ENCODE peak calls at places on chromosomes 13 and 19, in ten cellular contexts. E, A, P, H, I, J, N, X, O and Y are unnamed samples.

GRCh38 chr19:29665826-29666633 is 769 bp downstream of the PLEKHF1 start:
- DNase-seq in E (no peak), A (peak; percentile 31), P (peak; percentile 90), H (peak; percentile 35), I (peak; percentile 39), J (peak; percentile 70), N (peak; percentile 76), X (peak; percentile 86), O (peak; percentile 89), Y (no peak)

GRCh38 chr19:30664358-30665058 is 292.3 kb downstream of the ZNF536 start:
- DNase-seq in E (no peak), A (no peak), P (peak; percentile 69), H (no peak), I (no peak), J (peak; percentile 51), N (peak; percentile 63), X (peak; percentile 53), O (no peak), Y (no peak)

GRCh38 chr19:45473366-45474190 is 5.8 kb downstream of the FOSB start:
- DNase-seq in E (peak; percentile 55), A (no peak), P (no peak), H (no peak), I (no peak), J (no peak), N (no peak), X (no peak), O (no peak), Y (peak; percentile 60)

GRCh38 chr19:46040952-46041500 is at the start of gene IGFL4:
- DNase-seq in E (no peak), A (no peak), P (no peak), H (no peak), I (no peak), J (no peak), N (no peak), X (no peak), O (no peak), Y (no peak)

GRCh38 chr19:23070353-23070781 is 46.5 kb upstream of the ZNF730 start:
- DNase-seq in E (no peak), A (no peak), P (peak; percentile 75), H (no peak), I (peak; percentile 33), J (peak; percentile 73), N (peak; percentile 46), X (peak; percentile 43), O (peak; percentile 60), Y (no peak)

GRCh38 chr19:9917322-9917721 is 19.0 kb downstream of the OLFM2 start:
- DNase-seq in E (no peak), A (no peak), P (peak; percentile 88), H (no peak), I (no peak), J (peak; percentile 81), N (no peak), X (peak; percentile 76), O (no peak), Y (no peak)

GRCh38 chr19:22426901-22427300 is 4.8 kb upstream of the ZNF98 start:
- DNase-seq in E (no peak), A (no peak), P (no peak), H (no peak), I (no peak), J (no peak), N (no peak), X (no peak), O (no peak), Y (no peak)

GRCh38 chr13:83879431-83880171 is 2.7 kb downstream of the SLITRK1 start:
- DNase-seq in E (no peak), A (no peak), P (peak; percentile 56), H (no peak), I (no peak), J (no peak), N (no peak), X (peak; percentile 39), O (no peak), Y (no peak)

GRCh38 chr19:35151273-35152065 is 3.1 kb upstream of the FXYD5 start:
- DNase-seq in E (no peak), A (no peak), P (peak; percentile 65), H (no peak), I (no peak), J (no peak), N (no peak), X (peak; percentile 61), O (no peak), Y (no peak)

GRCh38 chr19:13935765-13936486 is 2.3 kb downstream of the PODNL1 start:
- DNase-seq in E (no peak), A (no peak), P (peak; percentile 82), H (no peak), I (no peak), J (peak; percentile 73), N (no peak), X (peak; percentile 71), O (no peak), Y (no peak)

GRCh38 chr13:36344886-36345437 is 1.2 kb downstream of the SPART start:
- DNase-seq in E (peak; percentile 2), A (no peak), P (peak; percentile 57), H (no peak), I (peak; percentile 18), J (no peak), N (no peak), X (no peak), O (no peak), Y (no peak)

GRCh38 chr19:41868120-41868988 is 8.3 kb downstream of the RPS19 start:
- DNase-seq in E (no peak), A (no peak), P (peak; percentile 59), H (no peak), I (no peak), J (no peak), N (no peak), X (no peak), O (peak; percentile 19), Y (no peak)

GRCh38 chr19:13492128-13492527 is 14.2 kb downstream of the CACNA1A start:
- DNase-seq in E (no peak), A (no peak), P (peak; percentile 50), H (no peak), I (no peak), J (no peak), N (no peak), X (no peak), O (no peak), Y (no peak)

GRCh38 chr13:48258002-48258401 is 25.0 kb downstream of the ITM2B start:
- DNase-seq in E (no peak), A (no peak), P (no peak), H (no peak), I (no peak), J (no peak), N (no peak), X (no peak), O (no peak), Y (no peak)

GRCh38 chr19:19379527-19379926 is 25.9 kb upstream of the GATAD2A start:
- DNase-seq in E (no peak), A (no peak), P (no peak), H (no peak), I (no peak), J (no peak), N (no peak), X (no peak), O (no peak), Y (no peak)

DNA sequence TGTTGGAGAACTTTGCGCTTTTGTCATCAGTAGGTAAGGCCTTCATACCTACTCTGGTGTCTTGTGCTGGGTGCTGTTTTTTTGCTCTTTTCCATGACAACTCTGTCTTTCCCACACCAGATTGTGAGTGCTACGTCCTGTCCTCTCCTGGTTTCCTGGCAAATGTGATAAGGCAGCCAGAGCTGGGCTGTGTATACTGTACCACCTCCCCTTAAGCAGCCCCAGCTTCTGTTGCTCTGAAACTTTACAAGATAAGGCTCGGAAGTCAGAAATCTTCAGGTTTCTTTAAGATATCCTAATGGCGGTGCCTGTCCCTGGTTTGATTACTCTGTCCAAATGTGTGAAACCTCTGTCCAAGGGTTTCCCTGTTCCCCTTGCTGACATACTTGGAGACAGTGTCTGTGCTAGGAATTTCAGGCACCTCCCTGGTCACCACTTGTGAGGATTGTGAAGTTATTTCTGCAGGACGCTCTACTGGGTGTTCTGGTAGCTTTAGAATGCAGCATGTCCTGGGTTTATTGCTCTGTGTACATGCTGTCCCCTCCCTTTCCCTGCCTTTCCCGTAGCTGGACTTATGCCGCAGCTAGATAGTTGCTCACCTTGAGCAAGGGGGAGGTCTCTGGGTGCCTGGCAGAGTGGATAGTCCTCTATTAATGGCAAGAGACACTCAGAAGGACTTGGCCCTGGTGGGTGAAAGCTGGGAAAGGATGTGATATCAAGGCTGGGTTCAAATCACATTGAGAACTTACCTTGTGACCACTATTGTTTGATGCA is 7.0 kb downstream of the ZNF749 start:
- DNase-seq in E (no peak), A (no peak), P (no peak), H (no peak), I (no peak), J (no peak), N (no peak), X (no peak), O (no peak), Y (no peak)
- H3K9me3 ChIP-seq in E (peaks cover 83% of the 10 kb centered on the region), A (peaks cover 35% of the 10 kb centered on the region), P (peaks cover 35% of the 10 kb centered on the region), H (peaks cover 96% of the 10 kb centered on the region), I (peaks cover 6% of the 10 kb centered on the region), J (no peaks in the 10 kb centered on the region), N (peaks cover 72% of the 10 kb centered on the region), X (no peaks in the 10 kb centered on the region), O (peaks cover 44% of the 10 kb centered on the region), Y (peaks cover 19% of the 10 kb centered on the region)

DNA sequence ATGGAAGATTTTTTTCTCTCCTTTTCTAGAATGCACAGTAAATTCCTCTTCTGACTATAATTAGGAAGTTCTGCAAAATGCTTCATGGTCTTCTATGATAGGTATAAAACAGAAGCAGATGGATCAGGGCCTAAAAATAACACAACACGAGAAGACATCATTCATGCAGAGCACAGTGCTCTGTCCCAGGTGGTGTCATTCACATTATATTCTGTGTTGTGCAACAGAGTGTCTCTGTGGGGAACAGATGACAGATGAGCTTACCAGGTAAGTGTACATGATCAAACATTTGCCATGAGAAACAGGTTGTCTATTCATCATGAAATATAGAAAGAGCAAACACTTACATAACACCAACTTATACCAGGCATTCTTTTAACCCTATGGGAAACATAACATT is 288.3 kb downstream of the KCTD12 start:
- DNase-seq in E (no peak), A (no peak), P (no peak), H (no peak), I (no peak), J (no peak), N (no peak), X (no peak), O (no peak), Y (no peak)
- H3K9me3 ChIP-seq in E (no peaks in the 10 kb centered on the region), A (no peaks in the 10 kb centered on the region), P (no peaks in the 10 kb centered on the region), H (no peaks in the 10 kb centered on the region), I (no peaks in the 10 kb centered on the region), J (no peaks in the 10 kb centered on the region), N (no peaks in the 10 kb centered on the region), X (no peaks in the 10 kb centered on the region), O (no peaks in the 10 kb centered on the region), Y (no peaks in the 10 kb centered on the region)

DNA sequence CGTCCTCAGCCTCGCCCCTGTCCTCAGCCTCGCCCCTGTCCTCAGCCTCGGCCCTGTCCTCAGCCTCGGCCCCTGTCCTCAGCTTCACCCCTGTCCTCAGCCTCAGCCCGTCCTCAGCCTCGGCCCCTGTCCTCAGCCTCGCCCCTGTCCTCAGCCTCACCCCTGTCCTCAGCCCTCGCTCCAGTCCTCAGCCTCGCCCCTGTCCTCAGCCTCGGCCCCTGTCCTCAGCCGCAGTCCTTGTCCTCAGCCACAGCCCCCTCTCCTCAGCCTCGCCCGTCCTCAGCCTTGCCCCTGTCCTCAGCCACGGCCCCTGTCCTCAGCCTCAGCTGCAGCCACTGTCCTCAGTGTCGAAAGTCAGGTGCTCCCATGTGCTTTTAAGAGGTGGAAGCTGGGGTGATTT is 10.5 kb downstream of the C13orf46 start:
- DNase-seq in E (no peak), A (no peak), P (no peak), H (no peak), I (no peak), J (no peak), N (peak; percentile 9), X (no peak), O (peak; percentile 34), Y (no peak)
- H3K9me3 ChIP-seq in E (peaks cover 8% of the 10 kb centered on the region), A (no peaks in the 10 kb centered on the region), P (peaks cover 32% of the 10 kb centered on the region), H (no peaks in the 10 kb centered on the region), I (no peaks in the 10 kb centered on the region), J (peaks cover 15% of the 10 kb centered on the region), N (peaks cover 16% of the 10 kb centered on the region), X (peaks cover 26% of the 10 kb centered on the region), O (no peaks in the 10 kb centered on the region), Y (no peaks in the 10 kb centered on the region)

GRCh38 chr19:2854849-2855248 is 12.3 kb upstream of the ZNF556 start:
- DNase-seq in E (no peak), A (no peak), P (no peak), H (no peak), I (no peak), J (no peak), N (no peak), X (no peak), O (no peak), Y (no peak)
- H3K9me3 ChIP-seq in E (peaks cover 80% of the 10 kb centered on the region), A (peaks cover 16% of the 10 kb centered on the region), P (peaks cover 94% of the 10 kb centered on the region), H (peaks cover 100% of the 10 kb centered on the region), I (no peaks in the 10 kb centered on the region), J (peaks cover 26% of the 10 kb centered on the region), N (peaks cover 100% of the 10 kb centered on the region), X (peaks cover 80% of the 10 kb centered on the region), O (peaks cover 96% of the 10 kb centered on the region), Y (peaks cover 18% of the 10 kb centered on the region)